ENCODE peak calls at places on chromosomes 3 and 15, in nine cellular contexts. H is fibroblast of pulmonary artery; E is CD8-positive, alpha-beta T cell; Z is dorsolateral prefrontal cortex; I is cardiac muscle cell; T is heart right ventricle; K is HL-60; V is IMR-90; L is left ventricle myocardium inferior. P is an unnamed sample.

GRCh38 chr3:31952205-31952604 is 28.9 kb downstream of the OSBPL10 start:
- DNase-seq in L (no peak), Z (no peak), E (no peak), V (no peak), T (no peak), H (no peak), K (no peak), I (no peak), P (no peak)

GRCh38 chr3:149339931-149340309 is 6.5 kb upstream of the TM4SF18 start:
- DNase-seq in H (peak; percentile 98), T (peak; percentile 69), I (no peak), L (peak; percentile 78), Z (no peak), E (no peak), K (no peak), V (peak; percentile 97), P (peak; percentile 98)

GRCh38 chr3:15331072-15331605 is 1.2 kb downstream of the SH3BP5 start:
- DNase-seq in L (no peak), T (no peak), Z (no peak), E (no peak), K (no peak), H (no peak), V (no peak), I (no peak), P (no peak)

GRCh38 chr3:98726084-98726483 is 37.1 kb upstream of the ST3GAL6 start:
- DNase-seq in H (no peak), K (no peak), L (no peak), T (no peak), I (no peak), V (peak; percentile 68), E (no peak), Z (no peak), P (peak; percentile 32)

GRCh38 chr3:14143826-14144225 is 19.0 kb downstream of the TMEM43 start:
- DNase-seq in T (no peak), I (no peak), H (peak; percentile 99), Z (no peak), E (no peak), K (peak; percentile 47), V (peak; percentile 94), L (no peak), P (peak; percentile 98)

GRCh38 chr3:9247361-9248231 is 1.9 kb downstream of the SRGAP3 start:
- DNase-seq in I (no peak), T (no peak), V (no peak), E (no peak), Z (no peak), H (no peak), L (no peak), K (no peak), P (no peak)

GRCh38 chr3:184732133-184732532 is 20.3 kb upstream of the MAGEF1 start:
- DNase-seq in V (no peak), E (no peak), I (no peak), L (no peak), H (no peak), T (no peak), K (no peak), Z (no peak), P (no peak)

GRCh38 chr3:191499307-191500125 is 38.6 kb downstream of the PYDC2 start:
- DNase-seq in Z (peak; percentile 45), L (peak; percentile 42), E (no peak), I (peak; percentile 14), V (peak; percentile 16), T (peak; percentile 49), H (peak; percentile 61), K (no peak), P (peak; percentile 5)

GRCh38 chr3:20083253-20083652 is 43.0 kb downstream of the KAT2B start:
- DNase-seq in V (no peak), E (no peak), H (no peak), K (no peak), Z (no peak), L (no peak), I (no peak), T (no peak), P (no peak)

GRCh38 chr15:95086543-95087252 is 855.3 kb downstream of the MCTP2 start:
- DNase-seq in T (no peak), Z (no peak), K (no peak), V (peak; percentile 76), E (no peak), I (no peak), L (no peak), H (peak; percentile 75), P (peak; percentile 70)

GRCh38 chr3:127535901-127536817 is 54.4 kb downstream of the TPRA1 start:
- DNase-seq in H (no peak), T (no peak), E (no peak), K (no peak), Z (no peak), L (no peak), V (no peak), I (no peak), P (no peak)

GRCh38 chr15:64629063-64629462 is 146.3 kb downstream of the RBPMS2 start:
- DNase-seq in L (no peak), H (no peak), I (no peak), K (no peak), V (no peak), Z (no peak), T (no peak), E (no peak), P (no peak)

GRCh38 chr15:70154440-70155347 is 57.0 kb upstream of the TLE3 start:
- DNase-seq in K (no peak), E (no peak), V (peak; percentile 46), T (peak; percentile 36), H (peak; percentile 93), L (peak; percentile 40), Z (no peak), I (peak; percentile 71), P (no peak)

GRCh38 chr3:124351430-124352142 is 359.7 kb upstream of the ROPN1 start:
- DNase-seq in Z (no peak), I (peak; percentile 69), K (no peak), E (no peak), L (no peak), V (peak; percentile 78), T (no peak), H (peak; percentile 77), P (peak; percentile 79)

GRCh38 chr3:33194303-33194702 is 24.3 kb downstream of the SUSD5 start:
- DNase-seq in E (no peak), K (no peak), H (no peak), V (no peak), I (no peak), T (no peak), L (no peak), Z (no peak), P (no peak)

GRCh38 chr15:69462030-69462492 is 9.4 kb downstream of the RPLP1 start:
- DNase-seq in L (peak; percentile 33), K (no peak), Z (no peak), V (no peak), I (no peak), T (peak; percentile 62), E (no peak), H (no peak), P (no peak)

GRCh38 chr3:149812165-149812605 is 830 bp upstream of the RNF13 start:
- DNase-seq in H (no peak), Z (peak; percentile 47), I (no peak), K (no peak), L (no peak), E (no peak), V (no peak), T (no peak), P (no peak)

DNA sequence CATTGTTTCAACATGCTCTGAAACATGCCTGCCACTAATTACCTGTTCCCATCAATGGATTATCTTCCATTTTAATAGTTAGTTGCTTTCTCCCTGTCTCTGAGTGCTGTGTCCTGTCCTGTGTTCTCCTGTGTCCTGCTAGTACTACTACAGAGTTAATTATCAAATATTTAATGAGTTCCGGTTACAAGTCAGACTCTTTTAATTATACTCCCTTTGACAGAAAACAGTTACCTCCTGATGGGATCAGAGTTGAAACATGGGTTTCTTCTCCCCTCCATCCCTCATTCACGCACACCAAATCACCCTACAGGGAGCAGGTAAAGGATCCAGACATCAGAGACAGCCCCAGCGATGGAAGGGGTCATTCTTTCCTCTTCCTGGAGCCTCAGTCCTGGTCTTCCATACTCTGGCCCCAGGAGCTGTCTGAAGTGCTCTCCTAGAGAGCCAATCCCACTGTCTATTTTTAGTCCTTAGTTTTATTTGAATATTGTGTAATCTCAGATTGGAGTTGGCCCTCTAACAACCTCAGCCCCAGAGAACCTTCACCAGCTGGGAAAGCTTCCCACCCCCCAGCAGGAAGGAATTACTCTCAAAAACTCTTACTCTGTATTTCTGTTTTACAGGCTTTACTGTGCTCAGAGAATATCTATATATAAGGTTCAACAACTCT is 137.0 kb upstream of the C2CD4B start:
- DNase-seq in T (no peak), L (no peak), Z (no peak), H (peak; percentile 43), E (no peak), K (no peak), I (peak; percentile 12), V (peak; percentile 1), P (peak; percentile 61)
- H3K4me3 ChIP-seq in T (no peak overlapping the region), L (no peak overlapping the region), Z (no peak overlapping the region), H (no peak overlapping the region), E (no peak overlapping the region), K (no peak overlapping the region), I (no peak overlapping the region), V (no peak overlapping the region), P (no peak overlapping the region)

GRCh38 chr3:17905996-17906395 is 163.6 kb upstream of the TBC1D5 start:
- DNase-seq in Z (no peak), I (no peak), K (peak; percentile 46), L (no peak), E (no peak), T (no peak), V (no peak), H (no peak), P (no peak)
- TF ChIP-seq CTCF in Z (no peak), I (no peak), K (no peak), L (no peak), E (no peak), T (no peak), V (no peak), H (no peak), P (no peak)

GRCh38 chr15:40338921-40339620 is 1.7 kb downstream of the CCDC9B start:
- DNase-seq in T (no peak), Z (peak; percentile 73), V (peak; percentile 93), I (no peak), H (peak; percentile 85), L (peak; percentile 47), E (no peak), K (no peak), P (peak; percentile 94)
- H3K4me3 ChIP-seq in T (peak overlapping the region; percentile 40), Z (peak overlapping the region; percentile 62), V (peak overlapping the region; percentile 45), I (no peak overlapping the region), H (peak overlapping the region; percentile 53), L (peak overlapping the region; percentile 72), E (no peak overlapping the region), K (no peak overlapping the region), P (peak overlapping the region; percentile 79)

DNA sequence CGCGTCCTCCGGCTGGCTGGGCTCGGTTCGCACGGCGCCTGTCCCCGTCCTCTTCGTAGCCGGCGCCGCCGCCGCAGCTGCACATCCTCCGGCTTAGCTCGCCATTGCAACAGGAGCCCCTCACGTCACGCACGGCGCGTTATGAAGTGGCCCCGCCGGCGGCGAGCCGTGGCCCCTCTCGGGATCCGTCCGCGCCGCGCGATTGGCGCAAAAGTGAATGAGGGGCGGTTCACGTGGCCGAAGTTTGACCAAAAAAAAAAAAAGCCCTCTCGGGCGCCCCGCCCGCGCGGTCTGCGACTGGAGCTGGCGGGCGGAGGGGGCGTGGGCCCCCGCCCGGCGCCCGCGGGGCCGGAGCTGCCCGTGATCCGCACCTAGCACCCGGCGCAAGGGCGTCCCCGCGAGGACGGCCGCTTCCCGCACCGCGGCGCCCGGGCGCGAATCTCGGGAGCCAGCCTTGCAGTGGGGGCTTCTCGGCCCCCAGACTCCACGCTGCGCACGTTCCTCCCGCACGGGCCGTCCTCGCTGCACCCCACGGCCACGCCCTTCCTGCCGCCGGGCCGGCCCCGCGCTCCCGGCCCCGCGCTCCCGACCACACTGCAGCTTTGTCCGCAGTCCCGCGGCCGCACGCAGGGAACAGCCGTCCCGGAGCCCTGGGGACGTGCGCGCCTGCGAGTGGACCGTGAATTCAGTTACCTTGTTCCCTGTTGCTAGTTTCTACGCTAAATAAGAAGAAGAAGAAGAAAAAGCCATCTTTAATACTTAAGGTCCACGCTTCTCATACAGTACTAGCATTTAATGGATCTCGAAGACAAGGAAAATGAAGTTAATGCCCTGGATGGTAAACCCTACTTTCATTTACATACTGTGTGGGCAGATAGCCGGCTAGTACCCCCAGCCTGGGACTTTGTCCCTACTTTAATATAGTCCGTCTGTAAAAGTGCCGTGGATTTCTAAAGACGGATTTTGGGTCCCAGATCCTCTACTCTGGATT is at the start of gene CHSY1:
- DNase-seq in L (peak; percentile 94), I (peak; percentile 93), T (peak; percentile 95), V (peak; percentile 93), H (peak; percentile 96), Z (peak; percentile 87), K (peak; percentile 86), E (peak; percentile 86), P (peak; percentile 93)
- TF ChIP-seq CTCF in L (peak; percentile 41), I (peak; percentile 13), T (peak; percentile 25), V (peak; percentile 39), H (no peak), Z (no peak), K (no peak), E (no peak), P (no peak)

P was measured in AG10803.